ENCODE peak calls at places on chromosomes 6 and 20, in seven cellular contexts. R, T, G, E, P, O and W are unnamed samples.
A peak's percentile ranks its signal among the peaks of the same experiment; 100 is the strongest.

GRCh38 chr6:168159503-168159902 is 80.5 kb upstream of the FRMD1 start:
- DNase-seq in R (no peak), T (no peak), G (no peak), E (no peak), P (no peak), O (peak; percentile 2), W (no peak)

GRCh38 chr6:22568854-22569253 is 512 bp upstream of the HDGFL1 start:
- DNase-seq in R (no peak), T (no peak), G (no peak), E (no peak), P (no peak), O (no peak), W (no peak)

GRCh38 chr6:12297363-12298016 is 7.3 kb downstream of the EDN1 start:
- DNase-seq in R (no peak), T (no peak), G (no peak), E (no peak), P (no peak), O (no peak), W (no peak)

GRCh38 chr6:124903797-124904196 is 58.4 kb upstream of the RNF217 start:
- DNase-seq in R (no peak), T (no peak), G (no peak), E (no peak), P (no peak), O (no peak), W (no peak)

GRCh38 chr6:89430563-89430962 is 2.4 kb upstream of the ANKRD6 start:
- DNase-seq in R (no peak), T (peak; percentile 27), G (peak; percentile 48), E (no peak), P (no peak), O (no peak), W (no peak)

GRCh38 chr6:126118934-126119333 is 132.6 kb downstream of the TRMT11 start:
- DNase-seq in R (no peak), T (no peak), G (no peak), E (no peak), P (no peak), O (no peak), W (no peak)

GRCh38 chr6:26275663-26276062 is 89.3 kb upstream of the BTN3A2 start:
- DNase-seq in R (no peak), T (no peak), G (no peak), E (no peak), P (no peak), O (no peak), W (no peak)

GRCh38 chr6:46541556-46541955 is 50.3 kb upstream of the RCAN2 start:
- DNase-seq in R (no peak), T (no peak), G (no peak), E (no peak), P (no peak), O (no peak), W (no peak)

GRCh38 chr6:124536792-124537191 is 425.4 kb upstream of the RNF217 start:
- DNase-seq in R (no peak), T (no peak), G (no peak), E (no peak), P (no peak), O (no peak), W (no peak)

GRCh38 chr6:89483111-89483720 is 50.3 kb downstream of the ANKRD6 start:
- DNase-seq in R (no peak), T (no peak), G (peak; percentile 88), E (no peak), P (peak; percentile 66), O (no peak), W (peak; percentile 80)

GRCh38 chr20:53444386-53444785 is 149.3 kb downstream of the ZNF217 start:
- DNase-seq in R (no peak), T (no peak), G (no peak), E (no peak), P (no peak), O (no peak), W (no peak)

GRCh38 chr20:59438201-59438600 is 137.8 kb downstream of the EDN3 start:
- DNase-seq in R (no peak), T (no peak), G (no peak), E (no peak), P (peak; percentile 13), O (no peak), W (no peak)

GRCh38 chr6:75307364-75308004 is 22.9 kb upstream of the TMEM30A start:
- DNase-seq in R (no peak), T (no peak), G (no peak), E (no peak), P (no peak), O (no peak), W (no peak)

DNA sequence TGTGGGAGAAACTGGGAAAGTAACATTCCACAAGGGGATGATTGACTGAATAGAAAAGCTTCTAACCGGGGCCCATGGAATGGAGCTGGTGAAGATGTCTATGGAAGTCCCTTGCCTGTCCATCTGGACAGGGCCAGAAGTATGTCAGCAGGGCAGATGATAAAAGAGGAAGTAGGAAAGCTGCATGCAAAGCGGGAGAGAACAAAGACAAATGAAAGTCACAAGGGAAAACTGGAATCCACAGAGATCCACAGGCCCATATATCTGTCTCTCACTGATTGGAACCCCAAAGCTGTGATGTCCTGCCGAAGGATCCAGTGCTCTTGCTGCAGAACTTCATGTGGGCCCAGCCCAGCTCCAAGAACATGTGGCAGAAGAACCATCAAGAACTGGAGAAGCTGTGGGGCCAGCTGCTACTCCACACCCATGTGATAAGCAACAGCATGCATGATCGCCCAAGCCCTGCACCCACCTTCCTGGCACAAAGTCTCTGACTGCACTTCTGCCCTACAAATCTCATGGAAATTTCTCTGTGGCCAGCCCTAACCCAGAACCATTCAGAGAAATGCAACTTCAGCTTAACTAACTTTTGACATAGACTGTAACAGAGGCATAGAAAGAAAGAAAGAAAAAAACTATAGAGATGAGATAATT is 716.0 kb downstream of the KIF16B start:
- DNase-seq in R (no peak), T (no peak), G (no peak), E (no peak), P (no peak), O (no peak), W (no peak)
- H3K4me1 ChIP-seq in R (no peaks in the 10 kb centered on the region), T (no peaks in the 10 kb centered on the region), G (no peaks in the 10 kb centered on the region), E (no peaks in the 10 kb centered on the region), P (no peaks in the 10 kb centered on the region), O (no peaks in the 10 kb centered on the region), W (no peaks in the 10 kb centered on the region)

GRCh38 chr20:58045579-58045978 is 182.9 kb downstream of the ANKRD60 start:
- DNase-seq in R (no peak), T (no peak), G (no peak), E (no peak), P (no peak), O (no peak), W (peak; percentile 72)
- H3K4me3 ChIP-seq in R (no peak overlapping the region), T (no peak overlapping the region), G (no peak overlapping the region), E (no peak overlapping the region), P (no peak overlapping the region), O (no peak overlapping the region), W (no peak overlapping the region)

DNA sequence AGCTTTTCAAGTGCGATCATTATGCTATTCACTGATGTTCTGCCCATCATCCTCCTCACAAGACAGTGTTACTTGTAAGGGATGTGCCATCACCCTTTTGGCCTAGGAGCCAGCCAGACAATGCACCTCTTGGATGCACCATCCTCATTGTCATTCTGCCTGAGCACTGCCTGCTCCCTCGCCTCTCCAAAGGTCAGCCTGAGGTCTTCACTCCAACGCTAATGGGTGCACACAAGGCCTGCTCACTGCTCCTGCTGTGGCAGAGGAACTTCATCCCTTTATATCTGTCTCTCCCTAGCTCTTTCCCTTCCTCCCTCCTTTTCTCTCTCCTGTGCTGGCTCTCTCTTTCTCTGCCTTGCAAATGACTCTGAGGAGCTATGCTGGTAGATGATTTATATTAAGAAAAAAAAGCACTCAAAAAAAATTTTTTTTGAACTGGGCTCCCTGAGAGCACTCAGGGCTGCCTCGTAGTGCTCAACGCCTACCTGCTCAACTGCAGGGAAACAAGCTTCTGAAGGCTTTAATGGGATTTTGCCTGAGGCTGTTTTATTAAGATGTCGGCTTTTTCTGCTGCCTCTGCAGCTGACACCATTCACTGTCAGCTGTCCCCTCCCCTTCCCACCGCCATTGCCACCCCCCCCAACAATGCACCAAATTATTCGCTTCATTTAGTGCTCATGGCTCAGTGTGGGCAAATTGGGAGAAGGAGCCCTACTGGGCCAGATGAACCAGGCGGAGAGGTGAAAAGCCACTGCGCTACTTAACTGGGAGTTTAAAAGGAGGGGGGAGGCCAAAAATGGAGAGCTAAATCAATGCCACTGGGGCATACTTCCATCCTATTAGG is 137.7 kb upstream of the DEFB112 start:
- DNase-seq in R (no peak), T (no peak), G (no peak), E (no peak), P (no peak), O (no peak), W (peak; percentile 39)
- H3K27ac ChIP-seq in R (no peak overlapping the region), T (no peak overlapping the region), G (no peak overlapping the region), E (no peak overlapping the region), P (no peak overlapping the region), O (no peak overlapping the region), W (no peak overlapping the region)

GRCh38 chr6:111550953-111551352 is 54.7 kb downstream of the TRAF3IP2 start:
- DNase-seq in R (no peak), T (no peak), G (no peak), E (no peak), P (no peak), O (no peak), W (no peak)

GRCh38 chr6:111551521-111552231 is 54.0 kb downstream of the TRAF3IP2 start:
- DNase-seq in R (no peak), T (peak; percentile 83), G (no peak), E (no peak), P (no peak), O (no peak), W (no peak)

GRCh38 chr6:111552999-111553398 is 52.7 kb downstream of the TRAF3IP2 start:
- DNase-seq in R (no peak), T (no peak), G (no peak), E (no peak), P (no peak), O (no peak), W (no peak)

GRCh38 chr6:111553580-111553979 is 52.1 kb downstream of the TRAF3IP2 start:
- DNase-seq in R (no peak), T (no peak), G (no peak), E (no peak), P (no peak), O (no peak), W (no peak)

GRCh38 chr6:111552241-111552744 is 53.4 kb downstream of the TRAF3IP2 start:
- DNase-seq in R (no peak), T (peak; percentile 55), G (peak; percentile 80), E (no peak), P (peak; percentile 89), O (peak; percentile 73), W (peak; percentile 81)
- H3K4me1 ChIP-seq in R (no peaks in the 10 kb centered on the region), T (peaks cover 48% of the 10 kb centered on the region), G (peaks cover 28% of the 10 kb centered on the region), E (no peaks in the 10 kb centered on the region), P (peaks cover 58% of the 10 kb centered on the region), O (no peaks in the 10 kb centered on the region), W (peaks cover 3% of the 10 kb centered on the region)

GRCh38 chr20:35252037-35252461 is 25.6 kb downstream of the MMP24 start:
- DNase-seq in R (peak; percentile 14), T (no peak), G (no peak), E (peak; percentile 34), P (no peak), O (no peak), W (no peak)

GRCh38 chr20:35251613-35251940 is 25.1 kb downstream of the MMP24 start:
- DNase-seq in R (no peak), T (no peak), G (no peak), E (no peak), P (no peak), O (no peak), W (no peak)

GRCh38 chr20:35254448-35254999 is 23.4 kb downstream of the MMP24OS start:
- DNase-seq in R (no peak), T (no peak), G (no peak), E (no peak), P (no peak), O (no peak), W (no peak)

GRCh38 chr20:35248641-35249475 is 22.4 kb downstream of the MMP24 start:
- DNase-seq in R (no peak), T (no peak), G (no peak), E (no peak), P (no peak), O (no peak), W (no peak)

GRCh38 chr20:35253010-35253409 is 24.9 kb downstream of the MMP24OS start:
- DNase-seq in R (no peak), T (no peak), G (no peak), E (no peak), P (no peak), O (no peak), W (no peak)
- H3K4me3 ChIP-seq in R (no peak overlapping the region), T (no peak overlapping the region), G (no peak overlapping the region), E (no peak overlapping the region), P (no peak overlapping the region), O (no peak overlapping the region), W (no peak overlapping the region)